ENCODE peak calls at places on chromosomes 2 and 18, in four cellular contexts. B is HCT116, I is HepG2, H is K562. Y is an unnamed sample.

GRCh38 chr18:57352271-57352701 is at the start of gene ST8SIA3:
- DNase-seq in B (no peak), I (no peak), H (no peak), Y (no peak)

GRCh38 chr2:204180671-204181070 is 244.1 kb downstream of the ICOS start:
- DNase-seq in B (no peak), I (no peak), H (no peak), Y (no peak)

GRCh38 chr2:215352602-215353001 is 40.7 kb downstream of the ATIC start:
- DNase-seq in B (no peak), I (no peak), H (no peak), Y (no peak)

GRCh38 chr2:58762176-58762781 is 521.2 kb upstream of the FANCL start:
- DNase-seq in B (peak), I (peak), H (peak), Y (peak)

GRCh38 chr2:213125646-213126347 is 25.6 kb downstream of the IKZF2 start:
- DNase-seq in B (no peak), I (no peak), H (no peak), Y (no peak)

GRCh38 chr2:187360286-187360685 is 87.8 kb downstream of the CALCRL start:
- DNase-seq in B (no peak), I (no peak), H (no peak), Y (no peak)

GRCh38 chr2:120760446-120761135 is 24.9 kb downstream of the GLI2 start:
- DNase-seq in B (no peak), I (no peak), H (no peak), Y (no peak)

GRCh38 chr2:86785456-86785855 is 5.3 kb downstream of the CD8A start:
- DNase-seq in B (no peak), I (no peak), H (no peak), Y (no peak)

GRCh38 chr2:1769703-1770422 is 25.5 kb upstream of the PXDN start:
- DNase-seq in B (peak), I (peak), H (peak), Y (peak)

GRCh38 chr2:231671617-231672350 is 36.5 kb upstream of the PTMA start:
- DNase-seq in B (no peak), I (peak), H (no peak), Y (no peak)

GRCh38 chr2:96095116-96095636 is 21.2 kb downstream of the ADRA2B start:
- DNase-seq in B (no peak), I (no peak), H (no peak), Y (no peak)

GRCh38 chr2:157233506-157233905 is 24.0 kb upstream of the GALNT5 start:
- DNase-seq in B (no peak), I (no peak), H (no peak), Y (no peak)

GRCh38 chr2:129877795-129878775 is 101.4 kb upstream of the RAB6C start:
- DNase-seq in B (no peak), I (no peak), H (no peak), Y (no peak)

GRCh38 chr2:191020742-191021381 is 6.9 kb upstream of the STAT1 start:
- DNase-seq in B (no peak), I (peak), H (no peak), Y (no peak)

GRCh38 chr18:51196811-51197660 is 445 bp downstream of the MEX3C start:
- DNase-seq in B (no peak), I (no peak), H (peak), Y (no peak)

GRCh38 chr2:147182260-147182659 is 662.6 kb upstream of the ACVR2A start:
- DNase-seq in B (no peak), I (no peak), H (no peak), Y (no peak)

GRCh38 chr2:39320162-39320561 is 76.4 kb upstream of the CDKL4 start:
- DNase-seq in B (no peak), I (no peak), H (no peak), Y (no peak)
- TF ChIP-seq TCF7L2 in B (no peak), I (no peak), H (no peak), Y (no peak)

DNA sequence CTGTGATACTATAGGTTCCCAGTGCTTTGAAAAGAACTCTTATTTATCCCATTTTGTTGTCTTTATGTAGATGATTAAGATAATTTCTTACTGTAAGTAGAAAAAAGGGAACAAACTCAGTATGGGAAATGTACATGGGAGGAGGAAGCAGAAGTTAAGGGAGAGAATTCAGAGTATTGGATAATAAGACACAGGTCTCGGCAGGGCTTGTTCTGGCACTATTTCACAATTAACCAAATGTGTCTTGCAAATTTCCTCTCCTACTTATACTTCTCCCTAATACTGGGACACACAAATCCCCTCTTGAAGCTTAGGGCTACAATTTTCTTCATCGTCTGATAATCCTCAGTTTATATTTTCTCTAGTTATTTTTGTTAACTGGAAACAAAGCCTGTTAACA is 744.0 kb downstream of the ADCYAP1 start:
- DNase-seq in B (no peak), I (no peak), H (no peak), Y (no peak)
- TF ChIP-seq TCF7L2 in B (no peak), I (no peak), H (no peak), Y (no peak)

GRCh38 chr2:110106642-110107041 is 9.0 kb downstream of the MALL start:
- DNase-seq in B (peak), I (no peak), H (no peak), Y (no peak)
- TF ChIP-seq TCF7L2 in B (no peak), I (no peak), H (no peak), Y (no peak)

GRCh38 chr2:176078440-176079284 is 5.1 kb downstream of the EVX2 start:
- DNase-seq in B (no peak), I (no peak), H (no peak), Y (no peak)

GRCh38 chr2:176074919-176075425 is 8.8 kb downstream of the EVX2 start:
- DNase-seq in B (no peak), I (no peak), H (no peak), Y (no peak)

GRCh38 chr2:176075476-176075875 is 8.3 kb downstream of the EVX2 start:
- DNase-seq in B (no peak), I (no peak), H (no peak), Y (no peak)

GRCh38 chr2:176072951-176073904 is 10.5 kb downstream of the EVX2 start:
- DNase-seq in B (no peak), I (no peak), H (no peak), Y (no peak)

DNA sequence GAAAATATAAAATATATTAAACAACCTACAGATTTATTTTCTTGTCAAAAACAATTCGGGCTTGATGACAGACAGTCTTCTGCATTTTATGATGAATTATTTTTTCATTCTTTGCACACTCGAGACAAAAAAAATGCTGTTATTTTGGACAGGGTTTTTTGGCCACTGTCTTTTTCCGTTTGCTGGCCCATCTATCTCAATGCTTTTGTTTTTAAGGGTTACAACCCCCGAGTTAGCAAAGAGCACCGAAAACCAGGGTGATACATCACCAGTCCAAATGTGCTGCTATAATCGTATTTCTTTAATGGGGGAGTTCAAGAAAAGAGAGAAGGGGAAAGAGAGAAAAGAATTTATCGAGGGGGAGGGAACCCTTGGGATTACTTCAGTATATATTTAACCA is 7.7 kb downstream of the EVX2 start:
- DNase-seq in B (no peak), I (no peak), H (no peak), Y (no peak)
- TF ChIP-seq TCF7L2 in B (no peak), I (no peak), H (no peak), Y (no peak)

DNA sequence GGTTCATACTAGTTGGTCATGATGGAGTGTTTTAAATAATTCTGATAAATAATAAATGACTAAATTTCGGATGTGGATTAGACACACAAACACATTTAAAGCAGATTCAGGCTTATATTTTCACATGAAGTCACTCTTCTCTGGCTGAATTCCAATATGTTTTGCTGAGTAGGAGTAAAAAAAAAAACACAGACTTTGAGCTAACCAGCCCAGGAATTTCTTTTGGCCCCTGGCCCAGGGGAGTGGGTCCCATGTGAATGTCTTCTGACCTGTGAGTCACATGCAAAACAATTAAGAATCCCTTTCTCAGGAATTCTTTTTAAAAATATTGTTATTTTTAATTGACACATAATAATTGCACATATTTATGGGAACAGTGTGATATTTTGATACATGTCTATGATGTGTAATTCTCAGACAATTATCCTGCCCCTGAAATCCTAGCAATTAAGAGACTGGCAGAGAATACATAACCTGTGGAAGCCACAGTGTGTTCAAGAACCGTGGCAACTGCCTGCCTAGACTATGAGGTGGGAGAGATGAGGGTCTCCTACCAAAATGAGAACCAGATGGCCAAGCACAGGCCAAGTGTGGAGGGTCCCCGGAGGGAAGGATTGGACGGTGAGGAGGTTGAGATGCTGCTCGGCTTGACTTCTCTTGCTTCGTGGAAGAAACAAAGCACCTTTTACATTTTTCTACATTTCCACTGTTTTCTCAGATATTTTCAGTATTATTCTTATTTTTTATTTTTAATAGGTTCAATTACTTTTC is 236.4 kb downstream of the PIEZO2 start:
- DNase-seq in B (no peak), I (peak), H (no peak), Y (no peak)
- TF ChIP-seq TCF7L2 in B (no peak), I (no peak), H (no peak), Y (no peak)

Y was measured in Panc1.